ENCODE peak calls at places on chromosome 20, in ten cellular contexts. One of them, this sample, is unnamed.

GRCh38 chr20:12318043-12318442 is 400.4 kb downstream of the BTBD3 start:
- DNase-seq in suprapubic skin: no peak
- DNase-seq in tibial nerve: no peak
- DNase-seq in endothelial cell of umbilical vein: no peak
- DNase-seq in NB4: no peak
- DNase-seq in prostate gland: no peak
- DNase-seq in transverse colon: no peak
- DNase-seq in Peyer's patch: no peak
- DNase-seq in A549: no peak
- DNase-seq in breast epithelium: no peak
- DNase-seq in this sample: no peak

GRCh38 chr20:57342829-57343228 is 8.2 kb upstream of the RAE1 start:
- DNase-seq in suprapubic skin: no peak
- DNase-seq in tibial nerve: no peak
- DNase-seq in endothelial cell of umbilical vein: no peak
- DNase-seq in NB4: no peak
- DNase-seq in prostate gland: no peak
- DNase-seq in transverse colon: no peak
- DNase-seq in Peyer's patch: no peak
- DNase-seq in A549: no peak
- DNase-seq in breast epithelium: no peak
- DNase-seq in this sample: no peak

GRCh38 chr20:36367907-36368306 is 61.8 kb downstream of the DLGAP4 start:
- DNase-seq in suprapubic skin: no peak
- DNase-seq in tibial nerve: no peak
- DNase-seq in endothelial cell of umbilical vein: no peak
- DNase-seq in NB4: no peak
- DNase-seq in prostate gland: no peak
- DNase-seq in transverse colon: no peak
- DNase-seq in Peyer's patch: no peak
- DNase-seq in A549: no peak
- DNase-seq in breast epithelium: no peak
- DNase-seq in this sample: no peak

GRCh38 chr20:15440249-15440820 is 1102.9 kb upstream of the FLRT3 start:
- DNase-seq in suprapubic skin: no peak
- DNase-seq in tibial nerve: no peak
- DNase-seq in endothelial cell of umbilical vein: no peak
- DNase-seq in NB4: no peak
- DNase-seq in prostate gland: no peak
- DNase-seq in transverse colon: no peak
- DNase-seq in Peyer's patch: no peak
- DNase-seq in A549: no peak
- DNase-seq in breast epithelium: no peak
- DNase-seq in this sample: no peak

GRCh38 chr20:1370548-1371110 is 22.2 kb downstream of the FKBP1A start:
- DNase-seq in suprapubic skin: no peak
- DNase-seq in tibial nerve: no peak
- DNase-seq in endothelial cell of umbilical vein: no peak
- DNase-seq in NB4: no peak
- DNase-seq in prostate gland: no peak
- DNase-seq in transverse colon: no peak
- DNase-seq in Peyer's patch: no peak
- DNase-seq in A549: no peak
- DNase-seq in breast epithelium: no peak
- DNase-seq in this sample: no peak

GRCh38 chr20:13322621-13323020 is 101.5 kb downstream of the ISM1 start:
- DNase-seq in suprapubic skin: no peak
- DNase-seq in tibial nerve: no peak
- DNase-seq in endothelial cell of umbilical vein: no peak
- DNase-seq in NB4: no peak
- DNase-seq in prostate gland: no peak
- DNase-seq in transverse colon: no peak
- DNase-seq in Peyer's patch: no peak
- DNase-seq in A549: no peak
- DNase-seq in breast epithelium: no peak
- DNase-seq in this sample: no peak

GRCh38 chr20:50719328-50719727 is 12.1 kb upstream of the PARD6B start:
- DNase-seq in suprapubic skin: no peak
- DNase-seq in tibial nerve: no peak
- DNase-seq in endothelial cell of umbilical vein: no peak
- DNase-seq in NB4: no peak
- DNase-seq in prostate gland: no peak
- DNase-seq in transverse colon: no peak
- DNase-seq in Peyer's patch: peak
- DNase-seq in A549: no peak
- DNase-seq in breast epithelium: no peak
- DNase-seq in this sample: no peak

GRCh38 chr20:61805781-61806180 is 259.9 kb downstream of the TAF4 start:
- DNase-seq in suprapubic skin: no peak
- DNase-seq in tibial nerve: no peak
- DNase-seq in endothelial cell of umbilical vein: no peak
- DNase-seq in NB4: no peak
- DNase-seq in prostate gland: no peak
- DNase-seq in transverse colon: no peak
- DNase-seq in Peyer's patch: no peak
- DNase-seq in A549: no peak
- DNase-seq in breast epithelium: no peak
- DNase-seq in this sample: no peak

GRCh38 chr20:33769032-33769431 is 37.2 kb downstream of the ZNF341 start:
- DNase-seq in suprapubic skin: no peak
- DNase-seq in tibial nerve: no peak
- DNase-seq in endothelial cell of umbilical vein: no peak
- DNase-seq in NB4: no peak
- DNase-seq in prostate gland: no peak
- DNase-seq in transverse colon: no peak
- DNase-seq in Peyer's patch: no peak
- DNase-seq in A549: no peak
- DNase-seq in breast epithelium: no peak
- DNase-seq in this sample: no peak

GRCh38 chr20:36572701-36573102 is 695 bp upstream of the TGIF2 start:
- DNase-seq in suprapubic skin: no peak
- DNase-seq in tibial nerve: no peak
- DNase-seq in endothelial cell of umbilical vein: no peak
- DNase-seq in NB4: peak
- DNase-seq in prostate gland: peak
- DNase-seq in transverse colon: peak
- DNase-seq in Peyer's patch: peak
- DNase-seq in A549: no peak
- DNase-seq in breast epithelium: no peak
- DNase-seq in this sample: peak

GRCh38 chr20:52410182-52410647 is 218.6 kb upstream of the ZFP64 start:
- DNase-seq in suprapubic skin: no peak
- DNase-seq in tibial nerve: no peak
- DNase-seq in endothelial cell of umbilical vein: no peak
- DNase-seq in NB4: peak
- DNase-seq in prostate gland: no peak
- DNase-seq in transverse colon: no peak
- DNase-seq in Peyer's patch: peak
- DNase-seq in A549: no peak
- DNase-seq in breast epithelium: no peak
- DNase-seq in this sample: no peak

GRCh38 chr20:14067631-14068030 is 72.3 kb downstream of the MACROD2 start:
- DNase-seq in suprapubic skin: no peak
- DNase-seq in tibial nerve: no peak
- DNase-seq in endothelial cell of umbilical vein: no peak
- DNase-seq in NB4: no peak
- DNase-seq in prostate gland: no peak
- DNase-seq in transverse colon: no peak
- DNase-seq in Peyer's patch: no peak
- DNase-seq in A549: no peak
- DNase-seq in breast epithelium: no peak
- DNase-seq in this sample: no peak

GRCh38 chr20:40462600-40462999 is 226.4 kb downstream of the MAFB start:
- DNase-seq in suprapubic skin: no peak
- DNase-seq in tibial nerve: no peak
- DNase-seq in endothelial cell of umbilical vein: no peak
- DNase-seq in NB4: peak
- DNase-seq in prostate gland: no peak
- DNase-seq in transverse colon: no peak
- DNase-seq in Peyer's patch: no peak
- DNase-seq in A549: no peak
- DNase-seq in breast epithelium: no peak
- DNase-seq in this sample: no peak

GRCh38 chr20:57814529-57814928 is 104.7 kb upstream of the PMEPA1 start:
- DNase-seq in suprapubic skin: no peak
- DNase-seq in tibial nerve: no peak
- DNase-seq in endothelial cell of umbilical vein: no peak
- DNase-seq in NB4: no peak
- DNase-seq in prostate gland: no peak
- DNase-seq in transverse colon: no peak
- DNase-seq in Peyer's patch: no peak
- DNase-seq in A549: no peak
- DNase-seq in breast epithelium: no peak
- DNase-seq in this sample: no peak

GRCh38 chr20:14700641-14700965 is 363.2 kb upstream of the FLRT3 start:
- DNase-seq in suprapubic skin: no peak
- DNase-seq in tibial nerve: no peak
- DNase-seq in endothelial cell of umbilical vein: no peak
- DNase-seq in NB4: no peak
- DNase-seq in prostate gland: no peak
- DNase-seq in transverse colon: peak
- DNase-seq in Peyer's patch: no peak
- DNase-seq in A549: no peak
- DNase-seq in breast epithelium: no peak
- DNase-seq in this sample: no peak

GRCh38 chr20:3177746-3178477 is 4.6 kb upstream of the LZTS3 start:
- DNase-seq in suprapubic skin: no peak
- DNase-seq in tibial nerve: no peak
- DNase-seq in endothelial cell of umbilical vein: no peak
- DNase-seq in NB4: peak
- DNase-seq in prostate gland: no peak
- DNase-seq in transverse colon: no peak
- DNase-seq in Peyer's patch: no peak
- DNase-seq in A549: no peak
- DNase-seq in breast epithelium: no peak
- DNase-seq in this sample: no peak

GRCh38 chr20:3174442-3175263 is 1.3 kb upstream of the LZTS3 start:
- DNase-seq in suprapubic skin: no peak
- DNase-seq in tibial nerve: no peak
- DNase-seq in endothelial cell of umbilical vein: peak
- DNase-seq in NB4: peak
- DNase-seq in prostate gland: no peak
- DNase-seq in transverse colon: no peak
- DNase-seq in Peyer's patch: no peak
- DNase-seq in A549: no peak
- DNase-seq in breast epithelium: no peak
- DNase-seq in this sample: no peak

GRCh38 chr20:3173582-3174441 is 463 bp upstream of the LZTS3 start:
- DNase-seq in suprapubic skin: peak
- DNase-seq in tibial nerve: peak
- DNase-seq in endothelial cell of umbilical vein: peak
- DNase-seq in NB4: peak
- DNase-seq in prostate gland: peak
- DNase-seq in transverse colon: peak
- DNase-seq in Peyer's patch: peak
- DNase-seq in A549: peak
- DNase-seq in breast epithelium: peak
- DNase-seq in this sample: peak

GRCh38 chr20:3172933-3173581 is at the start of gene LZTS3:
- DNase-seq in suprapubic skin: peak
- DNase-seq in tibial nerve: peak
- DNase-seq in endothelial cell of umbilical vein: peak
- DNase-seq in NB4: peak
- DNase-seq in prostate gland: peak
- DNase-seq in transverse colon: peak
- DNase-seq in Peyer's patch: peak
- DNase-seq in A549: peak
- DNase-seq in breast epithelium: peak
- DNase-seq in this sample: peak

GRCh38 chr20:3175270-3175669 is 1.9 kb upstream of the LZTS3 start:
- DNase-seq in suprapubic skin: no peak
- DNase-seq in tibial nerve: no peak
- DNase-seq in endothelial cell of umbilical vein: peak
- DNase-seq in NB4: no peak
- DNase-seq in prostate gland: no peak
- DNase-seq in transverse colon: no peak
- DNase-seq in Peyer's patch: no peak
- DNase-seq in A549: no peak
- DNase-seq in breast epithelium: no peak
- DNase-seq in this sample: no peak
- H3K4me3 ChIP-seq in suprapubic skin: no peak
- H3K4me3 ChIP-seq in tibial nerve: no peak
- H3K4me3 ChIP-seq in endothelial cell of umbilical vein: peak
- H3K4me3 ChIP-seq in NB4: no peak
- H3K4me3 ChIP-seq in prostate gland: no peak
- H3K4me3 ChIP-seq in transverse colon: no peak
- H3K4me3 ChIP-seq in Peyer's patch: no peak
- H3K4me3 ChIP-seq in A549: peak
- H3K4me3 ChIP-seq in breast epithelium: peak
- H3K4me3 ChIP-seq in this sample: no peak

GRCh38 chr20:63700199-63701050 is 4.0 kb downstream of the TNFRSF6B start:
- DNase-seq in suprapubic skin: peak
- DNase-seq in tibial nerve: no peak
- DNase-seq in endothelial cell of umbilical vein: no peak
- DNase-seq in NB4: no peak
- DNase-seq in prostate gland: no peak
- DNase-seq in transverse colon: no peak
- DNase-seq in Peyer's patch: no peak
- DNase-seq in A549: no peak
- DNase-seq in breast epithelium: peak
- DNase-seq in this sample: no peak
- TF ChIP-seq POLR2A in suprapubic skin: no peak
- TF ChIP-seq POLR2A in tibial nerve: no peak
- TF ChIP-seq POLR2A in endothelial cell of umbilical vein: no peak
- TF ChIP-seq POLR2A in NB4: peak
- TF ChIP-seq POLR2A in prostate gland: no peak
- TF ChIP-seq POLR2A in transverse colon: no peak
- TF ChIP-seq POLR2A in Peyer's patch: no peak
- TF ChIP-seq POLR2A in A549: no peak
- TF ChIP-seq POLR2A in breast epithelium: no peak
- TF ChIP-seq POLR2A in this sample: no peak

DNA sequence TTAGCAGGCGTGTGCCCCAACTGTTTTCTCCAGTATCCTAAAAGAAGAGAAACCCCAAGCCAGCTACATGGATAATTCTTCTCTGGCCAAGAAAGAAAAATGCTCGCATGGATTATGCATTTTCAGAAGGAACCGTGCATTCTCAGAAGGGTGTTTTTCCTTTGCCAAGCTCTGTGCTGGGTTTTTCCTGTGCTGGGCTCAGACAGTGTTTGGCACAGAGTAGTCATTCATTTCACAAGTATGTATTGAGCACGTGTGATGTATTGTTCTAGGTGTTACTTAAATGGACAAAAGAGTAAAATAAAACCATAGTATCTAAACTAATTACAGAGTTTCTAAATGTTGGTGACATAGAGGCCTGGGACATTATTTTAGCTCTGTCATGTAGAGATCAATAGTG is 62.7 kb upstream of the ZNF133 start:
- DNase-seq in suprapubic skin: no peak
- DNase-seq in tibial nerve: no peak
- DNase-seq in endothelial cell of umbilical vein: peak
- DNase-seq in NB4: no peak
- DNase-seq in prostate gland: no peak
- DNase-seq in transverse colon: no peak
- DNase-seq in Peyer's patch: no peak
- DNase-seq in A549: no peak
- DNase-seq in breast epithelium: no peak
- DNase-seq in this sample: no peak
- H3K4me3 ChIP-seq in suprapubic skin: no peak
- H3K4me3 ChIP-seq in tibial nerve: no peak
- H3K4me3 ChIP-seq in endothelial cell of umbilical vein: no peak
- H3K4me3 ChIP-seq in NB4: no peak
- H3K4me3 ChIP-seq in prostate gland: no peak
- H3K4me3 ChIP-seq in transverse colon: no peak
- H3K4me3 ChIP-seq in Peyer's patch: no peak
- H3K4me3 ChIP-seq in A549: no peak
- H3K4me3 ChIP-seq in breast epithelium: no peak
- H3K4me3 ChIP-seq in this sample: no peak

GRCh38 chr20:41669708-41670263 is 51.6 kb upstream of the CHD6 start:
- DNase-seq in suprapubic skin: no peak
- DNase-seq in tibial nerve: no peak
- DNase-seq in endothelial cell of umbilical vein: no peak
- DNase-seq in NB4: peak
- DNase-seq in prostate gland: no peak
- DNase-seq in transverse colon: no peak
- DNase-seq in Peyer's patch: no peak
- DNase-seq in A549: peak
- DNase-seq in breast epithelium: no peak
- DNase-seq in this sample: no peak
- TF ChIP-seq POLR2A in suprapubic skin: no peak
- TF ChIP-seq POLR2A in tibial nerve: no peak
- TF ChIP-seq POLR2A in endothelial cell of umbilical vein: no peak
- TF ChIP-seq POLR2A in NB4: no peak
- TF ChIP-seq POLR2A in prostate gland: no peak
- TF ChIP-seq POLR2A in transverse colon: no peak
- TF ChIP-seq POLR2A in Peyer's patch: no peak
- TF ChIP-seq POLR2A in A549: no peak
- TF ChIP-seq POLR2A in breast epithelium: no peak
- TF ChIP-seq POLR2A in this sample: no peak

This sample was measured in body of pancreas.